ENCODE peak calls at places on chromosomes 3 and 15, in seven cellular contexts. J is heart left ventricle; M is HCT116; G is OCI-LY7; Q is heart right ventricle; D is tibial artery; L is CD8-positive, alpha-beta memory T cell. E is an unnamed sample. For H3K9me3, the result is how much of the 10 kb centered on the place peaks cover.

GRCh38 chr3:99945328-99945995 is 127.8 kb downstream of the CMSS1 start:
- DNase-seq in J (peak), M (no peak), G (no peak), Q (no peak), D (no peak), L (no peak), E (no peak)

GRCh38 chr3:16487506-16488175 is 25.9 kb downstream of the RFTN1 start:
- DNase-seq in J (no peak), M (no peak), G (no peak), Q (no peak), D (no peak), L (no peak), E (no peak)

GRCh38 chr15:90872481-90873184 is 4.2 kb downstream of the FURIN start:
- DNase-seq in J (no peak), M (no peak), G (no peak), Q (no peak), D (no peak), L (no peak), E (no peak)

GRCh38 chr15:69719527-69719926 is 266.9 kb downstream of the RPLP1 start:
- DNase-seq in J (no peak), M (no peak), G (peak), Q (no peak), D (no peak), L (peak), E (no peak)

GRCh38 chr3:42979044-42979962 is at the start of gene GASK1A:
- DNase-seq in J (peak), M (no peak), G (no peak), Q (peak), D (peak), L (peak), E (peak)

GRCh38 chr3:117439812-117440211 is 730.2 kb downstream of the TUSC7 start:
- DNase-seq in J (no peak), M (no peak), G (no peak), Q (no peak), D (no peak), L (no peak), E (no peak)

GRCh38 chr3:125479091-125479490 is 40.9 kb downstream of the SNX4 start:
- DNase-seq in J (no peak), M (no peak), G (no peak), Q (no peak), D (no peak), L (no peak), E (no peak)

GRCh38 chr3:63450634-63451363 is 172.7 kb downstream of the SYNPR start:
- DNase-seq in J (no peak), M (no peak), G (no peak), Q (no peak), D (no peak), L (no peak), E (no peak)

GRCh38 chr3:155189478-155189877 is 104.0 kb downstream of the STRIT1 start:
- DNase-seq in J (no peak), M (no peak), G (no peak), Q (no peak), D (no peak), L (no peak), E (no peak)

GRCh38 chr3:59866076-59866475 is 816.3 kb upstream of the CFAP20DC start:
- DNase-seq in J (no peak), M (no peak), G (no peak), Q (no peak), D (no peak), L (no peak), E (no peak)

GRCh38 chr15:60751985-60752952 is 273.3 kb upstream of the ICE2 start:
- DNase-seq in J (peak), M (no peak), G (no peak), Q (peak), D (no peak), L (no peak), E (peak)

GRCh38 chr3:901953-902778 is 190.7 kb upstream of the CNTN6 start:
- DNase-seq in J (no peak), M (no peak), G (peak), Q (no peak), D (no peak), L (no peak), E (no peak)

GRCh38 chr3:66014641-66015040 is 24.1 kb downstream of the MAGI1 start:
- DNase-seq in J (no peak), M (no peak), G (no peak), Q (no peak), D (no peak), L (no peak), E (no peak)

GRCh38 chr3:63069780-63070540 is 194.7 kb upstream of the CADPS start:
- DNase-seq in J (no peak), M (no peak), G (no peak), Q (no peak), D (no peak), L (no peak), E (no peak)

GRCh38 chr3:160129459-160130061 is 95.7 kb upstream of the C3orf80 start:
- DNase-seq in J (no peak), M (no peak), G (no peak), Q (no peak), D (no peak), L (no peak), E (no peak)

GRCh38 chr3:56830884-56831283 is 29.1 kb upstream of the ARHGEF3 start:
- DNase-seq in J (no peak), M (no peak), G (no peak), Q (no peak), D (no peak), L (no peak), E (no peak)

GRCh38 chr3:50961361-50961760 is 286.6 kb downstream of the DOCK3 start:
- DNase-seq in J (no peak), M (no peak), G (no peak), Q (no peak), D (no peak), L (no peak), E (no peak)

GRCh38 chr3:156429125-156429524 is 125.8 kb downstream of the SSR3 start:
- DNase-seq in J (no peak), M (no peak), G (no peak), Q (no peak), D (no peak), L (no peak), E (no peak)

GRCh38 chr3:81295906-81296305 is 465.5 kb downstream of the GBE1 start:
- DNase-seq in J (no peak), M (no peak), G (no peak), Q (no peak), D (no peak), L (no peak), E (no peak)

GRCh38 chr15:73947651-73948050 is 21.4 kb downstream of the LOXL1 start:
- DNase-seq in J (no peak), M (no peak), G (no peak), Q (no peak), D (peak), L (no peak), E (no peak)

GRCh38 chr3:194058189-194058571 is 77.8 kb upstream of the HES1 start:
- DNase-seq in J (peak), M (no peak), G (peak), Q (peak), D (peak), L (peak), E (peak)

GRCh38 chr3:143037867-143038266 is 36.5 kb downstream of the U2SURP start:
- DNase-seq in J (no peak), M (no peak), G (no peak), Q (no peak), D (no peak), L (no peak), E (no peak)

GRCh38 chr3:31705726-31706125 is 173.0 kb downstream of the STT3B start:
- DNase-seq in J (no peak), M (no peak), G (no peak), Q (no peak), D (no peak), L (no peak), E (no peak)

GRCh38 chr3:45553469-45553974 is 41.0 kb upstream of the LIMD1 start:
- DNase-seq in J (peak), M (no peak), G (peak), Q (peak), D (no peak), L (no peak), E (no peak)

GRCh38 chr15:68218331-68218730 is 11.2 kb downstream of the CLN6 start:
- DNase-seq in J (no peak), M (no peak), G (no peak), Q (no peak), D (peak), L (no peak), E (no peak)

GRCh38 chr3:98110191-98110908 is 20.2 kb upstream of the OR5H1 start:
- DNase-seq in J (no peak), M (no peak), G (no peak), Q (no peak), D (no peak), L (no peak), E (no peak)

GRCh38 chr3:46748160-46748559 is 30.5 kb upstream of the PRSS50 start:
- DNase-seq in J (no peak), M (no peak), G (no peak), Q (no peak), D (no peak), L (no peak), E (no peak)

GRCh38 chr3:134809412-134810051 is 14.5 kb downstream of the EPHB1 start:
- DNase-seq in J (no peak), M (no peak), G (no peak), Q (no peak), D (no peak), L (no peak), E (no peak)

GRCh38 chr3:64143399-64144130 is 81.7 kb downstream of the PRICKLE2 start:
- DNase-seq in J (no peak), M (no peak), G (no peak), Q (no peak), D (no peak), L (no peak), E (no peak)

GRCh38 chr3:100782906-100783305 is 73.6 kb downstream of the TFG start:
- DNase-seq in J (peak), M (no peak), G (no peak), Q (no peak), D (no peak), L (no peak), E (no peak)

GRCh38 chr15:78110096-78110495 is 17.7 kb downstream of the SH2D7 start:
- DNase-seq in J (no peak), M (no peak), G (no peak), Q (no peak), D (no peak), L (no peak), E (no peak)

GRCh38 chr3:171770689-171771620 is 39.3 kb downstream of the PLD1 start:
- DNase-seq in J (peak), M (no peak), G (no peak), Q (no peak), D (peak), L (no peak), E (peak)

GRCh38 chr15:89409184-89409992 is 74.8 kb upstream of the POLG start:
- DNase-seq in J (no peak), M (no peak), G (no peak), Q (no peak), D (no peak), L (no peak), E (no peak)

GRCh38 chr3:17489139-17489538 is 253.3 kb downstream of the TBC1D5 start:
- DNase-seq in J (no peak), M (no peak), G (no peak), Q (no peak), D (no peak), L (no peak), E (no peak)

GRCh38 chr3:17494117-17494809 is 248.2 kb downstream of the TBC1D5 start:
- DNase-seq in J (peak), M (no peak), G (no peak), Q (no peak), D (peak), L (no peak), E (no peak)

DNA sequence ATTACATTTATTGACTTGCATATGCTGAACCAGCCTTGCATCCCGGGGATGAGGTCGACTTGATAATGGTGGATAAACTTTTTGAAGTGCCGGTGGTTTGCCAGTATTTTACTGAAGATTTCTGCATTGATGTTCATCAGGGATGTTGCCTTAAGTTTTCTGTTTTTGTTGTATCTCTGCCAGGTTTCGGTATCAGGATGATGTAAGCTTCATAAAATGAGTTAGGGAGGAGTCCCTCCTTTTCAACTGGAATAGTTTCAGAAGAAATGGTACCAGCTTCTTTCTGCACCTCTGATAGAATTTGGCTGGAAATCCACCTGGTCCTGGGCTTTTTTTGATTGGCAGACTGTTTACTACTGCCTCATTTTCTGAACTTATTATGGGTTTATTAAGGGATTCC is 250.8 kb downstream of the TBC1D5 start:
- DNase-seq in J (no peak), M (peak), G (no peak), Q (no peak), D (no peak), L (no peak), E (no peak)
- H3K9me3 ChIP-seq in J (under half), M (under half), G (under half), Q (under half), D (under half), L (under half), E (under half)

GRCh38 chr3:25495726-25496125 is 67.7 kb downstream of the RARB start:
- DNase-seq in J (no peak), M (no peak), G (no peak), Q (no peak), D (no peak), L (no peak), E (no peak)

GRCh38 chr3:25502233-25502632 is 74.2 kb downstream of the RARB start:
- DNase-seq in J (no peak), M (no peak), G (no peak), Q (no peak), D (no peak), L (no peak), E (no peak)

GRCh38 chr3:25495304-25495703 is 67.2 kb downstream of the RARB start:
- DNase-seq in J (no peak), M (no peak), G (no peak), Q (no peak), D (no peak), L (no peak), E (no peak)

GRCh38 chr3:25493786-25494185 is 65.7 kb downstream of the RARB start:
- DNase-seq in J (no peak), M (no peak), G (no peak), Q (no peak), D (no peak), L (no peak), E (no peak)

DNA sequence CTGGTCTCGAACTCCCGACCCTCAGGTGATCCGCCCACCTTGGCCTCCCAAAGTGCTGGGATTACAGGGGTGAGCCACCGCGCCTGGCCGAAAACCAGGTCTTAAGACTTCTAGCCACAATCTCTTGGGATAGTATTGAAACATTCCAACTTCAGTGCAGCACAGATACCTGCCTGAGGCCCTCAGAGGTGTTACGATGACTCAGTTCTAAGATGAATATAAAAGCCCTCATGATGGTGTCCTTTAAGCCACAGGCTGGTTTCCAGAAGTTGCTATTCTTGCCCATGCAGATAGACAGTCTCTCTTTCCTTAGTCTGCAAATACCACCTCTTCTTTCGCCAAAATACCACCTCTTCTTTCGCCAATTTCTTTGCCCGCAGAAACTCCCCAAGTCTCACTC is 69.0 kb downstream of the RARB start:
- DNase-seq in J (no peak), M (no peak), G (no peak), Q (no peak), D (no peak), L (no peak), E (no peak)
- H3K9me3 ChIP-seq in J (under half), M (under half), G (under half), Q (under half), D (under half), L (under half), E (under half)

GRCh38 chr15:25175033-25175788 is 220.4 kb downstream of the SNRPN start:
- DNase-seq in J (no peak), M (no peak), G (no peak), Q (peak), D (no peak), L (no peak), E (no peak)
- H3K9me3 ChIP-seq in J (under half), M (under half), G (under half), Q (under half), D (half or more), L (under half), E (half or more)

DNA sequence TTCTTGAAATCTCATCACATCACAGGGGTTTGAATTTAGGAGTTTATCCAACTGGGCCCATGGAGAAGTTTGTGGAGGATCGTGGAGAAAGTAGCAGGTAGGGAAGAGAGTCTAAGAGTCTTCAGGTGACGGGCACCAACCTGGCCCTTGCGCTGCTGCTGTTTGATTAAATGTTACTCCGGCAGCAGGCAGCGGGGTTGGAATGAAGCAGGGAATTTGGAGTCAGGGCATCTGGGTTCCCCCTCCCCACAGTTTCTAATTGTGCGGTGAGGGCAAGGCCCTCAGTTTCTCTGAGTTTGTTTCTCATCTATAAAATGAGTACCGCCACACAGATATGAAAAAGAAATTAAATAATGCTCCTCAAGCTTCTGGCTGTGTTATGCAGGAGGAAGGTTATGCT is 182.9 kb upstream of the RGMA start:
- DNase-seq in J (no peak), M (no peak), G (no peak), Q (no peak), D (no peak), L (no peak), E (no peak)
- H3K9me3 ChIP-seq in J (under half), M (under half), G (under half), Q (under half), D (under half), L (under half), E (under half)

GRCh38 chr3:25489858-25490591 is 62.0 kb downstream of the RARB start:
- DNase-seq in J (no peak), M (no peak), G (no peak), Q (no peak), D (no peak), L (no peak), E (no peak)

GRCh38 chr3:25493246-25493645 is 65.2 kb downstream of the RARB start:
- DNase-seq in J (no peak), M (no peak), G (no peak), Q (no peak), D (no peak), L (no peak), E (no peak)
- H3K9me3 ChIP-seq in J (under half), M (under half), G (under half), Q (under half), D (under half), L (under half), E (under half)